ENCODE peak calls at places on chromosomes 1 and 21, in eight cellular contexts. Z is NCI-H526; B is H54; R is C1 segment of cervical spinal cord; J is caudate nucleus; V is endothelial cell; I is iris pigment epithelial cell; C is effector CD8-positive, alpha-beta T cell. S is an unnamed sample.

GRCh38 chr1:159944623-159945455 is 574 bp downstream of the IGSF9 start:
- DNase-seq in B (no peak), C (no peak), I (no peak), R (no peak), Z (peak; percentile 73), J (no peak), V (no peak), S (no peak)

GRCh38 chr1:25727819-25728286 is 72.1 kb upstream of the SELENON start:
- DNase-seq in Z (peak; percentile 33), R (peak; percentile 66), V (no peak), J (no peak), I (peak; percentile 27), B (no peak), C (no peak), S (no peak)

GRCh38 chr21:34595457-34595856 is 19.5 kb downstream of the RCAN1 start:
- DNase-seq in J (no peak), R (no peak), I (peak; percentile 50), C (no peak), B (no peak), Z (no peak), V (no peak), S (no peak)

GRCh38 chr1:198241553-198241952 is 84.8 kb downstream of the NEK7 start:
- DNase-seq in C (no peak), J (no peak), Z (no peak), V (no peak), B (no peak), I (no peak), R (no peak), S (no peak)

GRCh38 chr1:156245451-156246232 is 2.2 kb downstream of the PAQR6 start:
- DNase-seq in J (no peak), B (no peak), V (peak; percentile 46), C (no peak), I (no peak), R (no peak), Z (peak; percentile 86), S (no peak)

GRCh38 chr1:65724151-65724550 is 68.5 kb upstream of the PDE4B start:
- DNase-seq in B (no peak), J (no peak), Z (no peak), R (no peak), I (no peak), V (no peak), C (no peak), S (no peak)

GRCh38 chr1:37174876-37175275 is 140.6 kb upstream of the GRIK3 start:
- DNase-seq in B (no peak), C (no peak), J (no peak), Z (no peak), R (no peak), I (peak; percentile 27), V (no peak), S (no peak)

GRCh38 chr1:156912861-156913808 is 7.3 kb upstream of the LRRC71 start:
- DNase-seq in R (no peak), V (no peak), C (no peak), J (no peak), B (no peak), Z (no peak), I (no peak), S (peak; percentile 12)

GRCh38 chr1:11568687-11569086 is 85.5 kb downstream of the FBXO2 start:
- DNase-seq in C (no peak), B (no peak), J (no peak), V (no peak), Z (no peak), R (no peak), I (peak; percentile 5), S (no peak)

GRCh38 chr1:165907256-165907857 is 79.9 kb downstream of the UCK2 start:
- DNase-seq in Z (no peak), V (no peak), R (no peak), J (no peak), B (no peak), I (peak; percentile 30), C (no peak), S (no peak)

GRCh38 chr1:62241357-62242131 is 46.9 kb downstream of the L1TD1 start:
- DNase-seq in I (no peak), Z (no peak), C (no peak), V (no peak), B (no peak), J (no peak), R (no peak), S (no peak)

GRCh38 chr1:204902674-204903073 is 32.0 kb downstream of the NFASC start:
- DNase-seq in J (no peak), V (no peak), B (no peak), C (no peak), R (no peak), I (no peak), Z (no peak), S (no peak)

GRCh38 chr1:23239638-23240295 is 22.5 kb upstream of the HTR1D start:
- DNase-seq in J (no peak), V (no peak), R (no peak), B (no peak), C (no peak), Z (no peak), I (no peak), S (no peak)

GRCh38 chr21:38277501-38278111 is 20.8 kb downstream of the KCNJ15 start:
- DNase-seq in I (peak; percentile 99), J (peak; percentile 8), C (no peak), R (no peak), B (peak; percentile 49), V (no peak), Z (no peak), S (no peak)

GRCh38 chr1:177274687-177275211 is 104.0 kb downstream of the BRINP2 start:
- DNase-seq in C (no peak), B (no peak), I (peak; percentile 71), R (no peak), J (no peak), V (no peak), Z (no peak), S (no peak)

GRCh38 chr1:154609398-154610380 is 1.7 kb upstream of the ADAR start:
- DNase-seq in V (no peak), R (no peak), J (no peak), Z (peak; percentile 85), I (no peak), C (peak; percentile 11), B (no peak), S (no peak)

GRCh38 chr1:67347688-67348472 is 40.2 kb downstream of the IL12RB2 start:
- DNase-seq in V (peak; percentile 42), R (peak; percentile 4), J (peak; percentile 15), B (peak; percentile 46), I (peak; percentile 57), Z (peak; percentile 78), C (no peak), S (peak; percentile 53)

GRCh38 chr21:24023936-24024335 is 1583.3 kb downstream of the MRPL39 start:
- DNase-seq in Z (no peak), C (no peak), B (no peak), I (no peak), J (no peak), V (no peak), R (no peak), S (no peak)

GRCh38 chr1:16215882-16216753 is 3.7 kb upstream of the ARHGEF19 start:
- DNase-seq in R (peak; percentile 49), V (peak; percentile 86), C (peak; percentile 56), Z (peak; percentile 97), J (no peak), I (peak; percentile 87), B (no peak), S (no peak)

GRCh38 chr1:31783846-31784245 is 19.7 kb upstream of the ADGRB2 start:
- DNase-seq in J (no peak), R (no peak), I (no peak), C (no peak), V (no peak), Z (no peak), B (no peak), S (no peak)

GRCh38 chr1:59290173-59290954 is 6.5 kb upstream of the FGGY start:
- DNase-seq in B (peak; percentile 32), R (no peak), V (peak; percentile 30), C (no peak), J (no peak), Z (peak; percentile 72), I (peak; percentile 63), S (no peak)

GRCh38 chr1:224432141-224432540 is 2.5 kb downstream of the WDR26 start:
- DNase-seq in Z (no peak), J (no peak), R (no peak), I (no peak), B (no peak), C (no peak), V (no peak), S (no peak)

GRCh38 chr1:119366424-119366823 is 2.2 kb upstream of the HAO2 start:
- DNase-seq in Z (no peak), V (no peak), R (no peak), B (no peak), C (no peak), J (no peak), I (no peak), S (no peak)

GRCh38 chr21:38120984-38121855 is 135.6 kb upstream of the KCNJ15 start:
- DNase-seq in C (no peak), V (no peak), I (no peak), R (no peak), B (no peak), J (no peak), Z (no peak), S (no peak)

GRCh38 chr1:177082855-177083741 is 81.4 kb downstream of the ASTN1 start:
- DNase-seq in V (no peak), Z (no peak), I (peak; percentile 12), R (no peak), B (no peak), C (no peak), J (no peak), S (no peak)

GRCh38 chr1:224668991-224669390 is 52.9 kb downstream of the CNIH3 start:
- DNase-seq in Z (no peak), R (no peak), B (no peak), V (no peak), C (no peak), J (no peak), I (no peak), S (no peak)

GRCh38 chr1:117077267-117077666 is 17.1 kb downstream of the TTF2 start:
- DNase-seq in J (peak; percentile 39), B (peak; percentile 53), V (no peak), C (no peak), R (no peak), I (peak; percentile 96), Z (no peak), S (no peak)

GRCh38 chr1:208202333-208202987 is 41.7 kb downstream of the PLXNA2 start:
- DNase-seq in R (no peak), J (no peak), B (no peak), Z (peak; percentile 90), V (no peak), C (no peak), I (no peak), S (no peak)

GRCh38 chr1:117794073-117794472 is 135.3 kb downstream of the GDAP2 start:
- DNase-seq in V (no peak), Z (no peak), I (no peak), R (no peak), B (no peak), J (no peak), C (no peak), S (no peak)

GRCh38 chr1:117576236-117576635 is 29.6 kb upstream of the TENT5C start:
- DNase-seq in C (no peak), J (no peak), R (no peak), I (no peak), Z (no peak), V (no peak), B (no peak), S (no peak)

GRCh38 chr1:52182874-52183400 is 41.0 kb downstream of the ZFYVE9 start:
- DNase-seq in C (no peak), V (no peak), B (no peak), Z (no peak), J (no peak), R (no peak), I (no peak), S (no peak)

GRCh38 chr1:40784141-40784770 is 669 bp downstream of the KCNQ4 start:
- DNase-seq in C (no peak), I (no peak), V (peak; percentile 36), B (no peak), J (no peak), R (no peak), Z (peak; percentile 80), S (no peak)

GRCh38 chr1:32464716-32465540 is at the start of gene ZBTB8B:
- DNase-seq in Z (peak; percentile 97), I (peak; percentile 35), B (no peak), C (no peak), R (peak; percentile 84), J (peak; percentile 83), V (peak; percentile 93), S (peak; percentile 79)

GRCh38 chr1:62725255-62725654 is 37.1 kb upstream of the DOCK7 start:
- DNase-seq in Z (no peak), C (no peak), B (no peak), V (no peak), J (peak; percentile 8), R (no peak), I (peak; percentile 67), S (no peak)

S was measured in hippocampal formation.